ENCODE peak calls at places on chromosomes 5 and 9, in six cellular contexts. H is spleen, X is RWPE2, S is A549, Z is PC-3, R is neural progenitor cell. M is an unnamed sample.
A peak's percentile ranks its signal among the peaks of the same experiment; 100 is the strongest.

GRCh38 chr9:132245465-132245864 is 83.6 kb downstream of the NTNG2 start:
- DNase-seq in X (no peak), H (no peak), R (no peak), Z (no peak), S (no peak), M (no peak)

GRCh38 chr9:81162361-81162760 is 527.0 kb downstream of the TLE1 start:
- DNase-seq in Z (no peak), S (no peak), H (no peak), X (no peak), R (no peak), M (no peak)

GRCh38 chr5:132059043-132059695 is 1.3 kb upstream of the IL3 start:
- DNase-seq in R (no peak), Z (no peak), X (peak; percentile 63), H (peak; percentile 59), S (no peak), M (no peak)

GRCh38 chr9:120733190-120733589 is 18.9 kb upstream of the MEGF9 start:
- DNase-seq in Z (no peak), R (no peak), H (no peak), X (no peak), S (no peak), M (peak; percentile 40)

GRCh38 chr5:131379723-131380122 is 115.9 kb downstream of the CDC42SE2 start:
- DNase-seq in R (no peak), X (no peak), Z (peak; percentile 61), H (no peak), S (peak; percentile 27), M (peak; percentile 57)

GRCh38 chr9:88605500-88606172 is 70.7 kb downstream of the NXNL2 start:
- DNase-seq in X (no peak), S (no peak), Z (no peak), H (no peak), R (no peak), M (peak; percentile 75)

GRCh38 chr5:28512648-28513047 is 1474.3 kb upstream of the CDH9 start:
- DNase-seq in Z (no peak), S (no peak), H (no peak), R (no peak), X (no peak), M (no peak)

GRCh38 chr9:99515874-99516656 is 294.0 kb downstream of the SEC61B start:
- DNase-seq in Z (no peak), R (peak; percentile 9), S (no peak), X (no peak), H (no peak), M (no peak)

GRCh38 chr5:15690611-15691010 is 190.6 kb downstream of the FBXL7 start:
- DNase-seq in X (no peak), H (no peak), Z (no peak), S (no peak), R (no peak), M (peak; percentile 24)

GRCh38 chr9:137435980-137436760 is 5.0 kb downstream of the ENTPD8 start:
- DNase-seq in Z (peak; percentile 90), R (no peak), S (peak; percentile 96), H (peak; percentile 75), X (peak; percentile 86), M (peak; percentile 81)

GRCh38 chr9:130837644-130838043 is 2.6 kb downstream of the ABL1 start:
- DNase-seq in R (peak; percentile 31), H (no peak), Z (no peak), X (no peak), S (no peak), M (no peak)

GRCh38 chr5:5838493-5838892 is 416.0 kb downstream of the ICE1 start:
- DNase-seq in H (no peak), X (no peak), R (no peak), S (no peak), Z (no peak), M (no peak)

GRCh38 chr5:112863549-112863948 is 2.5 kb downstream of the SRP19 start:
- DNase-seq in X (no peak), R (no peak), Z (no peak), S (no peak), H (no peak), M (no peak)

GRCh38 chr5:124043456-124043855 is 531.5 kb downstream of the CSNK1G3 start:
- DNase-seq in H (no peak), Z (peak; percentile 37), S (peak; percentile 7), R (no peak), X (no peak), M (no peak)

GRCh38 chr5:8568858-8569257 is 699.9 kb downstream of the MTRR start:
- DNase-seq in X (no peak), R (no peak), S (no peak), H (no peak), Z (peak; percentile 30), M (no peak)

GRCh38 chr9:21576331-21577189 is 94.4 kb upstream of the IFNE start:
- DNase-seq in R (peak; percentile 87), H (no peak), X (no peak), S (no peak), Z (peak; percentile 83), M (peak; percentile 91)

GRCh38 chr5:162209005-162209605 is 141.5 kb downstream of the GABRG2 start:
- DNase-seq in X (no peak), S (no peak), R (peak; percentile 81), H (no peak), Z (peak; percentile 68), M (no peak)

DNA sequence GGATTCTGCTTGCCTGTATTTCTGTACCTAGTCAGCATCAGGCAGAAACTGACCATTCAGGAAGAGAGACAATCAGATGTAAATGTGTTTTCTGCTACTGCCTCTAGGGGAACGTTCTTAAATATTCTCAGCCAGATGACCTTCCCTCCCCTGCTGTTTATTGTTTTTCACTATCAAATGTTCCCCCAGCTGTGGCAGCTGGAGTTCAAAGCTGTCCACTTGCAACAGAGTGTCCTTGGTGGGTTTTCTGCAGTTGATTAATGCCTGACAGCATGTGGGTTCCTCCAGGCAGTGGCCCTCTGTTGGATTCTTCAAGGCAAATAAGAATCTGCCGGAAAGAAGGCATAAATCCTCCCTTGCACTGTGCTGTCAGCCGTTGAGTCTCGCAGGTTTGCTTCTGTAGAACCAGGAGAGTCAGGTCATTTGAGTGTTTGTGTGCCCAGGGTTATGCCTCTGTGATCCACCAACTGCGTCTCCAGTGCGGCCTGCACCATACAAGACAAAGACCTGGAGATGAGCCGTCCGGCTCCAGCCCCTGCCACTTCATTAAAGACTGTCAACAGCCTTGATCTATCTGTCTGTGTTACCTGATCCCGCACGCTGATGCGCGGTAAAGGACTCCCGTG is 203.4 kb downstream of the GADD45G start:
- DNase-seq in Z (no peak), H (no peak), S (no peak), R (no peak), X (no peak), M (no peak)
- TF ChIP-seq CTCF in Z (no peak), H (peak; percentile 37), S (no peak), R (peak; percentile 27), X (no peak), M (peak; percentile 16)

DNA sequence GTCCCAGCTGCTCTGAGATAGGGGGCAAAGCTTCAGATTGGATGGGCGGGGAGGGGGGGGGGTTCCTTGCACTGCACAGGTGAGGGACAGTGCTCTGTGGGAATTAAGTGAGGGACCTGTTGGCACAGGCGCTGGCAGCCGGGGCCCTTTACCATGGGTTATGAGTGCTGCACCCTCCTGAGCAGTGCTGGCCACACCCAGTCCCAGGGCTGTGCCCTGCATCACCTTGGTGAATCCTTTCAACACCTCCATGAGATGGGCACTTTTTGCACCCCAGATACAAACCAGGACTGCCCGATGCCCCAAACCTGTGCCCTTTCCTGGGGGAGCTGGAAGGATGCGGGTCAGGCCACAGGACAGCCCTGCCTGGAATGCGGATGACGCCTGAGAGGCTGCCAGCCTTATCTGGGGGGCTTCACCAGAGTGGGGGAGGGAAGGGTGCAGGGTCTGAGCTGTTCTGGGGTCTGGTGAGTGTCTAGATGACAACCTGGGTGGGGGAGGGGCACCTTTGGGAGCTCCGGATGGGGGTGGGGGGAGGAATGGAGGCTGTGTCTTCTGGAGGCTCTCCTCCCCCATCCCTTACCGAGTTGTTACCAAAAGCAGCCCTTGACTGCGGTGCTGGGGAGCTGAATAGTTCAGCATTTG is 5.2 kb downstream of the CRB2 start:
- DNase-seq in R (no peak), S (no peak), H (no peak), X (no peak), Z (no peak), M (no peak)
- H3K4me3 ChIP-seq in R (peak overlapping the region; percentile 21), S (no peak overlapping the region), H (no peak overlapping the region), X (no peak overlapping the region), Z (no peak overlapping the region), M (no peak overlapping the region)

GRCh38 chr9:122159925-122160246 is 178 bp downstream of the MORN5 start:
- DNase-seq in R (no peak), Z (no peak), H (no peak), X (no peak), S (no peak), M (no peak)

GRCh38 chr9:122159026-122159924 is at the start of the genes MORN5 and NDUFA8:
- DNase-seq in X (peak; percentile 97), S (peak; percentile 98), H (peak; percentile 98), R (peak; percentile 99), Z (peak; percentile 94), M (peak; percentile 96)

GRCh38 chr9:122162415-122162814 is 2.7 kb downstream of the MORN5 start:
- DNase-seq in S (no peak), X (no peak), H (no peak), Z (no peak), R (no peak), M (no peak)

GRCh38 chr9:122158202-122158601 is 1.4 kb downstream of the NDUFA8 start:
- DNase-seq in R (peak; percentile 55), Z (peak; percentile 54), S (peak; percentile 76), X (no peak), H (no peak), M (peak; percentile 34)
- TF ChIP-seq CTCF in R (peak; percentile 61), Z (peak; percentile 65), S (peak; percentile 22), X (peak; percentile 38), H (peak; percentile 19), M (peak; percentile 63)

DNA sequence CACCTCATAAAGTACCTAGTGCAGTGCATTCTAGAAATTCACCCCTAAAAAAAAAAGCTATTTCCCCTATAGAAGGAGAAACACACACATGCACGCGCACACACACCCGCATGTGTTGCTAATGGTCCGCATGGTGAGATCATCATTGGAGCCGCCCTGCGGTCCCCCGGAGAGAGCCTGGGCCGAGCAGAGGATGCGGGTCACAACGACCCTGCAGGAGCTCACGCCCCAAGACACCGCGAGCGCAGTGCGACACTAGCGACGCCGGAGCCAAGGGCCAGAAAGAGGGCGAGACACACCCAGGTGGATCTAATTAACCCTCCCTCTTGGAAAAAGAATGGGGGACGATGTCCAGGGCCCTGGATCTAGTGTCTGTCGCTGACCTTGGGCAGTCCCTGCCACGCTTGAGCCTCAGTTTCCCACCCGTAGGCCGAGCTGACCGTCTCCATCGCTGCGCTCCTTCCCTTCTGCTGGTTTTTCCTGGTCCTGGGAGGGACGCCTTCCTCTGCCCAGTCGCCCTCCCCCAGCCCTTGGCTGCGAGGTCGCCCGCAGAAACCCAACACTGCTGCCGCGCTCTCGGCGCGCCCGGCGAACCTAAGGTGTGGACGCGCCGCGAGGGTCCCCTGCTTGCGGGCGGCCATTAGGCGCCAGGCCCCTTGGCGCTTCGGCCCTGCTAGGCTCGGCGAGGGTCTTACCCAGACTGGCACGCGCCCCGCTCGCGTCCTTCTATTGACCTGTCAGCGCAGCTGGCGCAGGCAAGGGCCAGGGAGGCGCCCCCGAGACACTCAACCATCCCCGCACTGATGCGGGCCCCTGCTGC is 47.6 kb upstream of the RNF20 start:
- DNase-seq in R (peak; percentile 68), X (no peak), Z (no peak), S (peak; percentile 58), H (no peak), M (peak; percentile 4)
- H3K4me3 ChIP-seq in R (peak overlapping the region; percentile 65), X (peak overlapping the region; percentile 41), Z (no peak overlapping the region), S (peak overlapping the region; percentile 73), H (peak overlapping the region; percentile 28), M (peak overlapping the region; percentile 51)

GRCh38 chr5:135204151-135204600 is 170.1 kb upstream of the PITX1 start:
- DNase-seq in Z (peak; percentile 34), S (no peak), R (peak; percentile 35), X (no peak), H (no peak), M (peak; percentile 29)
- TF ChIP-seq CTCF in Z (peak; percentile 20), S (peak; percentile 26), R (peak; percentile 55), X (peak; percentile 38), H (no peak), M (peak; percentile 45)

GRCh38 chr5:73911761-73912393 is 285.9 kb downstream of the ARHGEF28 start:
- DNase-seq in Z (no peak), H (no peak), S (no peak), R (no peak), X (no peak), M (peak; percentile 67)
- H3K4me3 ChIP-seq in Z (no peak overlapping the region), H (no peak overlapping the region), S (no peak overlapping the region), R (no peak overlapping the region), X (no peak overlapping the region), M (no peak overlapping the region)

M was measured in fibroblast of villous mesenchyme.